ENCODE peak calls at places on chromosomes 12 and 14, in ten cellular contexts. A is A549; N is germinal center; G is right cardiac atrium; Y is islet precursor cell; W is stimulated activated CD8-positive, alpha-beta memory T cell treated with anti-CD3 and anti-CD28 coated beads, Interleukin-7, amount 100 ng/mL, for 1 hour; E is dorsolateral prefrontal cortex; Q is naive thymus-derived CD4-positive, alpha-beta T cell; D is central memory CD4-positive, alpha-beta T cell; H is left ventricle myocardium inferior. M is an unnamed sample.

GRCh38 chr12:2198088-2198501 is 145.3 kb downstream of the CACNA1C start:
- DNase-seq in A (no peak), N (no peak), G (no peak), Y (peak; percentile 97), W (no peak), E (no peak), Q (no peak), D (no peak), H (no peak), M (peak; percentile 40)

GRCh38 chr12:5430639-5431603 is 987 bp upstream of the NTF3 start:
- DNase-seq in A (no peak), N (no peak), G (peak; percentile 50), Y (peak; percentile 79), W (no peak), E (no peak), Q (no peak), D (no peak), H (no peak), M (no peak)

GRCh38 chr12:91383106-91383505 is 200.5 kb upstream of the DCN start:
- DNase-seq in A (no peak), N (no peak), G (no peak), Y (no peak), W (no peak), E (no peak), Q (no peak), D (no peak), H (no peak), M (no peak)

GRCh38 chr12:124837958-124838803 is 25.5 kb downstream of the SCARB1 start:
- DNase-seq in A (peak; percentile 94), N (no peak), G (peak; percentile 87), Y (peak; percentile 95), W (no peak), E (peak; percentile 53), Q (no peak), D (no peak), H (peak; percentile 81), M (peak; percentile 63)

GRCh38 chr12:93080994-93081809 is 152.1 kb upstream of the EEA1 start:
- DNase-seq in A (no peak), N (no peak), G (no peak), Y (peak; percentile 94), W (no peak), E (no peak), Q (no peak), D (no peak), H (no peak), M (no peak)

GRCh38 chr14:102824832-102825231 is 47.6 kb downstream of the TRAF3 start:
- DNase-seq in A (no peak), N (no peak), G (peak; percentile 75), Y (no peak), W (no peak), E (no peak), Q (no peak), D (no peak), H (peak; percentile 68), M (peak; percentile 43)

GRCh38 chr12:30909088-30909688 is 17.4 kb upstream of the TSPAN11 start:
- DNase-seq in A (no peak), N (no peak), G (no peak), Y (peak; percentile 17), W (no peak), E (no peak), Q (no peak), D (no peak), H (no peak), M (no peak)

GRCh38 chr14:76456200-76456599 is 80.3 kb downstream of the ESRRB start:
- DNase-seq in A (peak; percentile 53), N (peak; percentile 41), G (no peak), Y (no peak), W (no peak), E (no peak), Q (no peak), D (no peak), H (no peak), M (no peak)

GRCh38 chr12:31219521-31219920 is 106.4 kb downstream of the SINHCAF start:
- DNase-seq in A (no peak), N (no peak), G (no peak), Y (no peak), W (no peak), E (no peak), Q (no peak), D (no peak), H (no peak), M (no peak)

GRCh38 chr12:13367973-13368372 is 171.4 kb downstream of the EMP1 start:
- DNase-seq in A (no peak), N (no peak), G (no peak), Y (no peak), W (no peak), E (no peak), Q (no peak), D (no peak), H (no peak), M (no peak)

GRCh38 chr14:104109121-104109541 is 23.6 kb downstream of the ASPG start:
- DNase-seq in A (no peak), N (no peak), G (peak; percentile 32), Y (no peak), W (no peak), E (no peak), Q (no peak), D (no peak), H (no peak), M (no peak)

GRCh38 chr14:88986146-88986841 is 161.8 kb downstream of the TTC8 start:
- DNase-seq in A (no peak), N (no peak), G (no peak), Y (no peak), W (no peak), E (no peak), Q (no peak), D (no peak), H (peak; percentile 18), M (no peak)

GRCh38 chr12:77362871-77363270 is 297.5 kb upstream of the E2F7 start:
- DNase-seq in A (no peak), N (no peak), G (no peak), Y (no peak), W (no peak), E (no peak), Q (no peak), D (no peak), H (no peak), M (no peak)

GRCh38 chr12:74977832-74978481 is 231.7 kb downstream of the KCNC2 start:
- DNase-seq in A (no peak), N (no peak), G (no peak), Y (no peak), W (no peak), E (no peak), Q (no peak), D (no peak), H (no peak), M (no peak)

GRCh38 chr12:1758887-1759286 is 61.5 kb upstream of the LRTM2 start:
- DNase-seq in A (no peak), N (no peak), G (no peak), Y (no peak), W (no peak), E (no peak), Q (no peak), D (no peak), H (no peak), M (no peak)

GRCh38 chr12:1189163-1189562 is 198.1 kb downstream of the ERC1 start:
- DNase-seq in A (no peak), N (no peak), G (no peak), Y (peak; percentile 76), W (no peak), E (no peak), Q (no peak), D (no peak), H (no peak), M (no peak)

GRCh38 chr12:89574736-89575208 is 48.9 kb upstream of the POC1B start:
- DNase-seq in A (no peak), N (no peak), G (peak; percentile 44), Y (no peak), W (no peak), E (no peak), Q (no peak), D (no peak), H (no peak), M (no peak)

GRCh38 chr12:106197906-106198623 is 49.8 kb downstream of the CKAP4 start:
- DNase-seq in A (no peak), N (no peak), G (no peak), Y (no peak), W (no peak), E (no peak), Q (no peak), D (no peak), H (no peak), M (no peak)

M was measured in cerebellar nuclear complex.